ENCODE peak calls at places on chromosomes 7 and 10, in five cellular contexts. P is HepG2, J is H1, D is K562, V is GM12878. X is an unnamed sample.

GRCh38 chr7:90723866-90724265 is 127.7 kb downstream of the CDK14 start:
- DNase-seq in P (no peak), J (no peak), D (no peak), V (no peak), X (no peak)

GRCh38 chr10:46557319-46558140 is 1.1 kb upstream of the GPRIN2 start:
- DNase-seq in P (no peak), J (peak; percentile 90), D (no peak), V (no peak), X (peak; percentile 77)

GRCh38 chr7:115747174-115747573 is 283.4 kb downstream of the TFEC start:
- DNase-seq in P (no peak), J (no peak), D (no peak), V (no peak), X (no peak)

GRCh38 chr10:122018951-122019413 is 30.0 kb downstream of the TACC2 start:
- DNase-seq in P (no peak), J (no peak), D (no peak), V (no peak), X (no peak)

GRCh38 chr10:47438857-47439474 is 44.9 kb downstream of the ANXA8 start:
- DNase-seq in P (peak; percentile 67), J (no peak), D (peak; percentile 34), V (no peak), X (peak; percentile 80)

GRCh38 chr7:158495780-158496179 is 91.8 kb downstream of the PTPRN2 start:
- DNase-seq in P (peak; percentile 14), J (peak; percentile 69), D (peak; percentile 20), V (no peak), X (peak; percentile 67)

GRCh38 chr7:67913604-67914003 is 917.0 kb downstream of the TYW1 start:
- DNase-seq in P (no peak), J (no peak), D (no peak), V (no peak), X (no peak)

GRCh38 chr7:92071032-92071431 is 63.2 kb downstream of the CYP51A1 start:
- DNase-seq in P (no peak), J (no peak), D (no peak), V (no peak), X (no peak)

DNA sequence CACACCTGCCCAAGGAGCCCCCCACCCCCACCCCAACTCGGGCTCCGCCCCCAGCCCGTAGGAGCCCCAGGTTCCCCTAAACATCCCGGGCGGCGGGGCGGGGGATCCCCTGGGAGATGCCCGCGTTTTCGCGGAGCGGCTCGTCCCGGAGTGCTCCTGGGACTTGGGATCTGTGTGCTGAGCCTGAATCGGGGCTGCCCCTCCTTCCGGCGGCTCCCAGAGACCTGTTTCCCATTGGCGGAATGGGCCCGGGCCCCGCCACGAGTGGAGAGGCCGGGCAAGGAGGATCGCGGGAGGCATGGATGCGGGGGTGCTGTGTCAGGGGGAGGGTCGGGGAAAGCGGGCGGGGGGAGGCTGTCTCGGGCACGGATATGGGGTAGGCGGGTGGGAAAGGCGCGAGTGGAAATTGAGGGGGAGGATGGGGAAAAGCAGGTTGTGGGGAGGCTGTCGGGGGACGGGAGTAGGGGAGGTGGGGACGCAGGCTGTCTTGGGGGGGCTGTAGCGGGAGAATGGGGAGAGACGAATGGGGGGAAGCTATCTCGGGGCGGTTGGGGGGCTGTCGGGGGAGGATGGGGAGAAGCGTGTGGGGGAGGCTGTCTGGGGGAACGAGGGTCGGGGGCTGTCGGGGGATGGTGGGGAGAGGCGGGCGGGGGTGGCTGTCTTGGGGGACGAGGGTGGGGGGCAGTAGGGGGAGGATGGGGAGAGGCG is 572 bp upstream of the BHLHA15 start:
- DNase-seq in P (no peak), J (peak; percentile 79), D (no peak), V (no peak), X (peak; percentile 65)
- H3K4me2 ChIP-seq in P (no peak overlapping the region), J (peak overlapping the region; percentile 54), D (no peak overlapping the region), V (no peak overlapping the region), X (peak overlapping the region; percentile 67)

GRCh38 chr7:148483941-148484340 is 106.6 kb upstream of the C7orf33 start:
- DNase-seq in P (no peak), J (no peak), D (no peak), V (no peak), X (no peak)

GRCh38 chr7:148483515-148483914 is 107.1 kb upstream of the C7orf33 start:
- DNase-seq in P (no peak), J (no peak), D (no peak), V (no peak), X (no peak)

GRCh38 chr7:148484486-148484885 is 106.1 kb upstream of the C7orf33 start:
- DNase-seq in P (no peak), J (no peak), D (no peak), V (no peak), X (no peak)

GRCh38 chr7:148486937-148487336 is 103.6 kb upstream of the C7orf33 start:
- DNase-seq in P (no peak), J (no peak), D (no peak), V (no peak), X (no peak)

GRCh38 chr7:148485618-148486017 is 104.9 kb upstream of the C7orf33 start:
- DNase-seq in P (no peak), J (no peak), D (no peak), V (no peak), X (no peak)
- TF ChIP-seq CTCF in P (peak; percentile 50), J (no peak), D (peak; percentile 21), V (no peak), X (no peak)

GRCh38 chr10:105756386-105756785 is 1115.3 kb downstream of the SORCS3 start:
- DNase-seq in P (no peak), J (no peak), D (no peak), V (no peak), X (no peak)

GRCh38 chr10:105761861-105762260 is 1120.8 kb downstream of the SORCS3 start:
- DNase-seq in P (no peak), J (no peak), D (no peak), V (no peak), X (no peak)

GRCh38 chr10:105758209-105758998 is 1117.3 kb downstream of the SORCS3 start:
- DNase-seq in P (no peak), J (no peak), D (no peak), V (no peak), X (no peak)

GRCh38 chr10:105757302-105757701 is 1116.2 kb downstream of the SORCS3 start:
- DNase-seq in P (no peak), J (no peak), D (no peak), V (no peak), X (no peak)

GRCh38 chr10:105759741-105760140 is 1118.7 kb downstream of the SORCS3 start:
- DNase-seq in P (no peak), J (no peak), D (no peak), V (no peak), X (no peak)
- TF ChIP-seq CREB1 in P (no peak), J (no peak), D (no peak), V (no peak), X (no peak)

GRCh38 chr10:132943555-132944404 is 1.4 kb upstream of the CFAP46 start:
- DNase-seq in P (no peak), J (no peak), D (no peak), V (no peak), X (no peak)

GRCh38 chr10:132941640-132942051 is 724 bp downstream of the CFAP46 start:
- DNase-seq in P (no peak), J (no peak), D (no peak), V (no peak), X (no peak)

GRCh38 chr10:132940791-132941465 is 1.4 kb downstream of the CFAP46 start:
- DNase-seq in P (no peak), J (no peak), D (no peak), V (no peak), X (no peak)

GRCh38 chr10:132942740-132943554 is 577 bp upstream of the CFAP46 start:
- DNase-seq in P (no peak), J (no peak), D (no peak), V (no peak), X (peak; percentile 57)

DNA sequence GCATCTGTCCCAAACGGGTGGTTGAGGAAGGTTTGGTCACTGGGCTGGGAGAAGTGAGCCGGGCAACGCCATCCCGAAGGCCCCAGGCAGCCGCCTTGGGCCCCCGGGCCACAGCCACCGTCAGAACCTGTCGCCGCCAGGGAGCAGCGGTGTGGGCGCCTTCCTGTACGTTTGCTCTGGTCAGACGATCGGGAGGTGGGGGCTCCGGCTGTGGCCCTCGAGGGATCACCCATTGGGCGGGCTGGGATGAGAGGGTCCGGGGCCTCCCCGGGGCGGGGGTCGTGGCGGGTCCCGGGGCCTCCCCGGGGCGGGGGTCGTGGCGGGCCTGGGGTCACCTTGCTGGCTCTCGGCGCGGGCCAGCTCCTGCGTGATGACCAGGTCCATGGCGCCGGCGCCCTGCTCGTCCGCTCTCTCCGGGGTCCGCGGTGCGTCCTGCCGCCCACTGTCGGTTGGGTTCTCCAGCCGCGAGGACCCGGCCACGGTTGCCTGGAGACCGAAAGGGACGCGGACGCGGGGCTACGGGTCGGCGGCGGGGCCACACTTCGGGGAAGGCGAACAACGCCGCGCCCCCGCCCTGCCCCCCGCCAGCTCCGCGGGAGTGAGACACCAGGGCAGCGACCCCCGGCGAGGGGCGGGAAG is at the start of gene CFAP46:
- DNase-seq in P (no peak), J (peak; percentile 90), D (no peak), V (no peak), X (peak; percentile 89)
- H3K4me2 ChIP-seq in P (peak within 1 kb of the TSS; percentile 73), J (peak within 1 kb of the TSS; percentile 60), D (no peak within 1 kb of the TSS), V (no peak within 1 kb of the TSS), X (peak within 1 kb of the TSS; percentile 84)

GRCh38 chr10:103696411-103697145 is 158.8 kb downstream of the SH3PXD2A start:
- DNase-seq in P (no peak), J (peak; percentile 73), D (peak; percentile 90), V (no peak), X (peak; percentile 82)
- TF ChIP-seq CTCF in P (no peak), J (peak; percentile 37), D (peak; percentile 42), V (peak; percentile 50), X (peak; percentile 37)